ENCODE peak calls at places on chromosome 22, in seven cellular contexts. W is activated CD8-positive, alpha-beta memory T cell treated with anti-CD3 and anti-CD28 coated beads for 4 hours; D is NCI-H1417; Q is thoracic aorta; O is fibroblast of mammary gland; J is EH; N is stimulated activated CD8-positive, alpha-beta memory T cell treated with anti-CD3 and anti-CD28 coated beads, Interleukin-7, amount 100 ng/mL, for 1 hour. L is an unnamed sample.

GRCh38 chr22:42070517-42071422 is at the start of gene NAGA:
- DNase-seq in J (peak; percentile 96), D (peak; percentile 89), Q (peak; percentile 93), N (peak; percentile 69), O (peak; percentile 95), W (peak; percentile 80), L (peak; percentile 95)

GRCh38 chr22:48488611-48489456 is 1338.8 kb downstream of the BRD1 start:
- DNase-seq in D (no peak), W (no peak), N (no peak), O (no peak), Q (no peak), J (no peak), L (no peak)

GRCh38 chr22:27859336-27859735 is 57.8 kb upstream of the MN1 start:
- DNase-seq in N (no peak), J (peak; percentile 61), O (no peak), Q (no peak), W (no peak), D (no peak), L (no peak)

GRCh38 chr22:35327690-35328471 is 28.2 kb downstream of the TOM1 start:
- DNase-seq in Q (no peak), D (no peak), O (no peak), N (no peak), J (no peak), W (no peak), L (no peak)

GRCh38 chr22:17115927-17116326 is 5.2 kb downstream of the TMEM121B start:
- DNase-seq in J (no peak), N (no peak), O (no peak), Q (no peak), D (no peak), W (no peak), L (no peak)

GRCh38 chr22:36180928-36181327 is 20.4 kb upstream of the APOL3 start:
- DNase-seq in D (no peak), N (no peak), W (no peak), O (no peak), Q (no peak), J (no peak), L (no peak)

GRCh38 chr22:25085930-25086901 is 113.4 kb upstream of the CRYBB3 start:
- DNase-seq in D (no peak), Q (peak; percentile 60), O (no peak), W (no peak), N (no peak), J (no peak), L (peak; percentile 14)

GRCh38 chr22:45575607-45576272 is 73.1 kb downstream of the FBLN1 start:
- DNase-seq in Q (no peak), J (no peak), D (no peak), W (no peak), O (no peak), N (no peak), L (no peak)

GRCh38 chr22:47245286-47245685 is 482.8 kb downstream of the TBC1D22A start:
- DNase-seq in W (no peak), O (no peak), Q (no peak), N (no peak), D (no peak), J (no peak), L (no peak)

GRCh38 chr22:45997077-45997774 is 20.3 kb upstream of the WNT7B start:
- DNase-seq in J (peak; percentile 99), D (no peak), N (no peak), W (no peak), O (peak; percentile 99), Q (no peak), L (peak; percentile 94)

L was measured in astrocyte.